ENCODE peak calls at places on chromosomes 6 and 20, in nine cellular contexts. P, M, Q, A, Z, T, O, D and J are unnamed samples.

GRCh38 chr6:158660331-158660730 is 10.5 kb downstream of the SYTL3 start:
- DNase-seq in P (peak), M (no peak), Q (no peak), A (no peak), Z (no peak), T (no peak), O (peak), D (no peak), J (no peak)

GRCh38 chr6:120558294-120558693 is 776.0 kb downstream of the TBC1D32 start:
- DNase-seq in P (no peak), M (no peak), Q (no peak), A (no peak), Z (no peak), T (no peak), O (no peak), D (no peak), J (no peak)

GRCh38 chr6:33628401-33628964 is 7.4 kb downstream of the ITPR3 start:
- DNase-seq in P (peak), M (no peak), Q (no peak), A (no peak), Z (no peak), T (no peak), O (no peak), D (no peak), J (no peak)

GRCh38 chr6:41449399-41450245 is 96.6 kb upstream of the FOXP4 start:
- DNase-seq in P (peak), M (no peak), Q (no peak), A (no peak), Z (no peak), T (no peak), O (no peak), D (no peak), J (peak)

GRCh38 chr6:170471458-170471857 is 81.6 kb downstream of the PSMB1 start:
- DNase-seq in P (no peak), M (no peak), Q (no peak), A (no peak), Z (no peak), T (no peak), O (no peak), D (no peak), J (no peak)

GRCh38 chr20:37914672-37915433 is 11.9 kb downstream of the VSTM2L start:
- DNase-seq in P (no peak), M (no peak), Q (no peak), A (peak), Z (no peak), T (no peak), O (no peak), D (peak), J (no peak)

GRCh38 chr6:42618686-42619085 is 54.9 kb downstream of the UBR2 start:
- DNase-seq in P (no peak), M (no peak), Q (no peak), A (no peak), Z (no peak), T (no peak), O (no peak), D (no peak), J (no peak)

GRCh38 chr20:62985089-62985778 is 21.5 kb downstream of the BHLHE23 start:
- DNase-seq in P (peak), M (no peak), Q (no peak), A (no peak), Z (no peak), T (no peak), O (no peak), D (no peak), J (no peak)

GRCh38 chr6:142830807-142831206 is 114.2 kb downstream of the HIVEP2 start:
- DNase-seq in P (no peak), M (no peak), Q (no peak), A (no peak), Z (no peak), T (no peak), O (no peak), D (no peak), J (no peak)

GRCh38 chr6:141026504-141026903 is 1106.2 kb upstream of the GJE1 start:
- DNase-seq in P (no peak), M (no peak), Q (no peak), A (no peak), Z (no peak), T (no peak), O (no peak), D (no peak), J (no peak)

GRCh38 chr20:38706482-38706881 is 17.8 kb upstream of the SLC32A1 start:
- DNase-seq in P (no peak), M (no peak), Q (no peak), A (no peak), Z (no peak), T (no peak), O (no peak), D (peak), J (no peak)

GRCh38 chr20:43728686-43729255 is 2.0 kb upstream of the GTSF1L start:
- DNase-seq in P (no peak), M (no peak), Q (no peak), A (no peak), Z (no peak), T (no peak), O (no peak), D (no peak), J (no peak)

GRCh38 chr20:7695622-7696021 is 244.6 kb downstream of the HAO1 start:
- DNase-seq in P (no peak), M (no peak), Q (no peak), A (no peak), Z (no peak), T (no peak), O (no peak), D (no peak), J (no peak)

GRCh38 chr6:25511386-25511785 is 140.6 kb upstream of the SCGN start:
- DNase-seq in P (no peak), M (no peak), Q (no peak), A (no peak), Z (no peak), T (no peak), O (no peak), D (no peak), J (no peak)

GRCh38 chr6:159512104-159512503 is 180.9 kb downstream of the SOD2 start:
- DNase-seq in P (no peak), M (no peak), Q (no peak), A (no peak), Z (no peak), T (no peak), O (no peak), D (no peak), J (no peak)

GRCh38 chr6:33746036-33746600 is 587 bp downstream of the IP6K3 start:
- DNase-seq in P (no peak), M (peak), Q (no peak), A (no peak), Z (peak), T (no peak), O (no peak), D (peak), J (no peak)

GRCh38 chr6:33163540-33163939 is 28.7 kb downstream of the COL11A2 start:
- DNase-seq in P (no peak), M (no peak), Q (no peak), A (no peak), Z (no peak), T (no peak), O (no peak), D (peak), J (no peak)

GRCh38 chr20:13261460-13262301 is 40.6 kb downstream of the ISM1 start:
- DNase-seq in P (peak), M (peak), Q (peak), A (peak), Z (peak), T (peak), O (peak), D (peak), J (peak)

GRCh38 chr6:35034411-35035171 is 106.5 kb downstream of the TCP11 start:
- DNase-seq in P (no peak), M (peak), Q (peak), A (no peak), Z (no peak), T (no peak), O (no peak), D (no peak), J (no peak)

GRCh38 chr6:51203504-51203903 is 384.8 kb downstream of the TFAP2B start:
- DNase-seq in P (no peak), M (no peak), Q (no peak), A (no peak), Z (no peak), T (no peak), O (no peak), D (no peak), J (no peak)

GRCh38 chr20:18739785-18740184 is 73.8 kb upstream of the SCP2D1 start:
- DNase-seq in P (no peak), M (no peak), Q (no peak), A (no peak), Z (peak), T (no peak), O (no peak), D (no peak), J (peak)

GRCh38 chr20:43409041-43409913 is 48.4 kb upstream of the SRSF6 start:
- DNase-seq in P (peak), M (no peak), Q (peak), A (no peak), Z (peak), T (no peak), O (no peak), D (peak), J (no peak)

GRCh38 chr20:48157970-48158369 is 372.7 kb upstream of the SULF2 start:
- DNase-seq in P (no peak), M (peak), Q (no peak), A (no peak), Z (no peak), T (no peak), O (no peak), D (no peak), J (peak)

GRCh38 chr20:62655291-62656204 is 13.2 kb downstream of the SLCO4A1 start:
- DNase-seq in P (no peak), M (no peak), Q (no peak), A (no peak), Z (no peak), T (no peak), O (no peak), D (no peak), J (peak)

GRCh38 chr6:17240803-17241500 is 40.2 kb upstream of the RBM24 start:
- DNase-seq in P (no peak), M (no peak), Q (no peak), A (no peak), Z (no peak), T (no peak), O (no peak), D (no peak), J (no peak)

GRCh38 chr20:54061106-54061881 is 9.1 kb downstream of the BCAS1 start:
- DNase-seq in P (no peak), M (no peak), Q (no peak), A (no peak), Z (peak), T (no peak), O (no peak), D (no peak), J (no peak)

GRCh38 chr20:54208492-54209044 is 681 bp downstream of the PFDN4 start:
- DNase-seq in P (no peak), M (no peak), Q (peak), A (no peak), Z (peak), T (no peak), O (no peak), D (peak), J (no peak)

GRCh38 chr6:54958446-54958845 is 111.9 kb downstream of the FAM83B start:
- DNase-seq in P (peak), M (no peak), Q (no peak), A (no peak), Z (no peak), T (no peak), O (no peak), D (no peak), J (no peak)

GRCh38 chr6:1386310-1386709 is 3.1 kb upstream of the FOXF2 start:
- DNase-seq in P (no peak), M (no peak), Q (no peak), A (no peak), Z (no peak), T (no peak), O (no peak), D (peak), J (no peak)